ENCODE peak calls at places on chromosomes 16 and 17, in five cellular contexts. A is ovary, M is stomach, H is esophagus muscularis mucosa, O is tibial nerve. I is an unnamed sample.

GRCh38 chr17:19004601-19005441 is at the start of gene FAM83G:
- DNase-seq in M (peak), A (peak), H (no peak), O (peak), I (peak)

GRCh38 chr16:5467552-5467951 is 370.0 kb upstream of the EEF2KMT start:
- DNase-seq in A (no peak), M (no peak), H (no peak), O (no peak), I (no peak)

GRCh38 chr17:75856062-75856681 is 1.0 kb upstream of the WBP2 start:
- DNase-seq in M (peak), A (no peak), O (peak), H (no peak), I (no peak)

GRCh38 chr16:57126412-57126811 is 34.0 kb downstream of the CPNE2 start:
- DNase-seq in H (no peak), O (no peak), M (no peak), A (no peak), I (no peak)

GRCh38 chr17:302300-302698 is 50.3 kb downstream of the RPH3AL start:
- DNase-seq in H (no peak), O (no peak), M (peak), A (no peak), I (no peak)

GRCh38 chr16:88810166-88810867 is 1.4 kb downstream of the APRT start:
- DNase-seq in O (no peak), H (no peak), A (no peak), M (no peak), I (no peak)

GRCh38 chr16:381788-382717 is at the start of gene PGAP6:
- DNase-seq in O (peak), M (peak), A (peak), H (no peak), I (peak)

GRCh38 chr16:21222495-21223337 is 10.8 kb upstream of the ANKS4B start:
- DNase-seq in O (no peak), H (no peak), M (no peak), A (no peak), I (no peak)

GRCh38 chr17:53313746-53314145 is 509.0 kb upstream of the KIF2B start:
- DNase-seq in A (no peak), M (no peak), H (no peak), O (no peak), I (no peak)

GRCh38 chr16:74280448-74280847 is 16.2 kb upstream of the PSMD7 start:
- DNase-seq in H (no peak), O (no peak), A (no peak), M (no peak), I (no peak)

GRCh38 chr17:38922538-38923291 is 2.7 kb upstream of the LASP1NB start:
- DNase-seq in H (peak), M (peak), A (peak), O (peak), I (peak)

GRCh38 chr16:22419908-22420307 is 45.5 kb upstream of the CDR2 start:
- DNase-seq in A (no peak), M (no peak), O (no peak), H (no peak), I (no peak)

GRCh38 chr17:29625037-29625750 is 2.5 kb upstream of the CORO6 start:
- DNase-seq in H (no peak), M (no peak), A (no peak), O (no peak), I (no peak)

GRCh38 chr16:47574091-47575054 is 113.2 kb downstream of the PHKB start:
- DNase-seq in H (no peak), M (no peak), O (no peak), A (no peak), I (no peak)

GRCh38 chr17:27653572-27653971 is 22.6 kb downstream of the LGALS9 start:
- DNase-seq in H (no peak), O (no peak), M (no peak), A (no peak), I (no peak)

GRCh38 chr16:85209526-85210121 is 97.4 kb upstream of the CIBAR2 start:
- DNase-seq in O (no peak), H (no peak), A (peak), M (no peak), I (no peak)

GRCh38 chr17:63470116-63470515 is 6.7 kb upstream of the ACE start:
- DNase-seq in M (no peak), H (no peak), A (no peak), O (no peak), I (no peak)

GRCh38 chr17:34442387-34443111 is 79.5 kb upstream of the CCL1 start:
- DNase-seq in O (no peak), M (no peak), H (no peak), A (no peak), I (no peak)

GRCh38 chr17:34447406-34447805 is 84.4 kb upstream of the CCL1 start:
- DNase-seq in M (no peak), A (no peak), O (no peak), H (no peak), I (no peak)

GRCh38 chr17:34443832-34444469 is 80.9 kb upstream of the CCL1 start:
- DNase-seq in H (no peak), M (no peak), O (no peak), A (peak), I (no peak)

GRCh38 chr17:34445145-34445544 is 82.1 kb upstream of the CCL1 start:
- DNase-seq in O (no peak), A (no peak), H (no peak), M (no peak), I (no peak)
- TF ChIP-seq POLR2A in O (no peak), A (no peak), H (no peak), M (no peak), I (no peak)

GRCh38 chr17:59620518-59621259 is 994 bp downstream of the CLTC start:
- DNase-seq in A (peak), H (no peak), M (peak), O (peak), I (peak)

GRCh38 chr17:59617141-59617757 is 2.4 kb upstream of the CLTC start:
- DNase-seq in H (no peak), M (no peak), O (no peak), A (no peak), I (no peak)

GRCh38 chr17:59618894-59619312 is 792 bp upstream of the CLTC start:
- DNase-seq in O (peak), M (no peak), H (no peak), A (no peak), I (no peak)

GRCh38 chr17:59620064-59620359 is 317 bp downstream of the CLTC start:
- DNase-seq in M (no peak), H (no peak), A (no peak), O (no peak), I (no peak)

GRCh38 chr17:59619313-59620063 is at the start of gene CLTC:
- DNase-seq in A (peak), H (peak), O (peak), M (peak), I (peak)
- TF ChIP-seq POLR2A in A (peak), H (peak), O (peak), M (no peak), I (peak)

GRCh38 chr17:81931189-81931556 is 3.6 kb upstream of the MAFG start:
- DNase-seq in H (no peak), M (no peak), A (no peak), O (no peak), I (no peak)

GRCh38 chr17:81930142-81931125 is 2.9 kb upstream of the MAFG start:
- DNase-seq in O (no peak), A (peak), H (no peak), M (no peak), I (no peak)

GRCh38 chr17:81928497-81929252 is 1.1 kb upstream of the MAFG start:
- DNase-seq in O (no peak), M (no peak), A (no peak), H (no peak), I (no peak)

GRCh38 chr17:81927653-81928496 is at the start of gene MAFG:
- DNase-seq in H (peak), O (peak), M (peak), A (peak), I (peak)

DNA sequence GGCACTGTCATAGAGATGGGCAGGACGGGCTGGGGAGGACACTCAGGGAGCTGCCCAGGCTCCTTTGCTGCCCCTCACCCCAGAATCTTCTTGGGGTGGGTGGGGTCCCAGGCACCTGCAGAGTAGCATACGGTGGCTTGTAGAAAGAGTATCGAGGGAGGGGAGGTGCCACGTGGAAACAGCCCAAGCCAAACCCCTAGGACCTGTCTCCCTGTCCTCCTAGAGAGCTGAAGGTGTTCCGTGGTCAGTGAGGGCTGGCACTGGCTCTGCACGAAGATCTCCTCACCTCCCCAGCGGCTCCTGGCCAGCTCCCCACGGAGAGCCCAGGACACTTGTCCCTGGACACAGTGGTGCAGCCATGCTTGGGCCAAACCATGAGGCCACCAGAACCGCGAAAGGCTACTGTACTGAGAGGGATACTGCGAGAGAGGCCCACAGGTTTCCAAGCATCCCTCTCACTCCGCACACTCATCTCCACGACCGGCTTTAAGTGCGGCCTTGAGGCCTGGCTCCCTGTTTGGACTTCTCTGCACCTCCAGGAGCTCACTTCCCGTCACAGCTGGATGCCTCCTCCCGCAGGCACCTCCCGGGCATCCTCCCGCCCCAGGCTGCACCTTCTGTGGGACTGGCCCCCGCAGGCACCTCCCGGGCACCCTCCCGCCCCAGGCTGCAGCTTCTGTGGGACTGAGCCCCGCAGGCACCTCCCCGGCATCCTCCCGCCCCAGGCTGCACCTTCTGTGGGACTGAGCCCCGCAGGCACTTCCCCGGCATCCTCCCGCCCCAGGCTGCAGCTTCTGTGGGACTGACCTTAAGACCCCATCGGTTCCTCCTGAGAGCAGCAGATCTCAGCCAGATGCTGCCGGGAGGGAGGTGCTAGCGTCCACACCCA is 2.0 kb upstream of the MAFG start:
- DNase-seq in O (no peak), H (no peak), A (no peak), M (no peak), I (no peak)
- TF ChIP-seq POLR2A in O (no peak), H (no peak), A (no peak), M (no peak), I (no peak)

GRCh38 chr17:2266045-2266864 is 37.3 kb downstream of the SMG6 start:
- DNase-seq in H (no peak), O (no peak), M (peak), A (no peak), I (no peak)
- TF ChIP-seq POLR2A in H (no peak), O (no peak), M (no peak), A (no peak), I (no peak)

DNA sequence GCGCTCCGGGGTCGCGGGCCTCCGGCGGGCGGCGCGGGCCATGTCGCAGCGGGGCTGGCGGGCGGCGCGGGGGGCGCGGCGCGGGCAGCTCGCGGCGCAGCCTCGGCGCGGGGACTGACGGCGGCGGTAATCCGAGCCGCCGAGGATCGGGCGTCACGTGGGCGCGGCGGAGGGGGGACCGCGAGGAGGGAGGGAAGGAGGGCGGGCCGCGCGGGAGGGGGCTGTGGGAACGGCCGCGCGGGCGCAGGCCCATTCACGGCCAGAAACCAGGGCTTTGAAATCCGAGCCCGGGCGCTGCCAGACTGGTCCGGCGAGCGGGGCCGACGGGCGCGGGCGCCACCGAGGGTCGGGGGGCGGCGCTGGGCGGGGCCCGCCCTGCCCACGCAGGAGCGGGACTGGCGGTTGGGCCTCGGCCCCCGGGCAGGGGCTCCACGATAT is at the start of gene MTSS2:
- DNase-seq in A (peak), H (no peak), O (peak), M (peak), I (peak)
- TF ChIP-seq POLR2A in A (peak), H (no peak), O (peak), M (no peak), I (peak)

GRCh38 chr17:78380370-78380769 is 1.9 kb downstream of the PGS1 start:
- DNase-seq in M (no peak), O (no peak), A (no peak), H (no peak), I (no peak)

GRCh38 chr17:78384479-78385175 is 6.2 kb downstream of the PGS1 start:
- DNase-seq in O (no peak), H (no peak), A (no peak), M (no peak), I (no peak)

GRCh38 chr17:78383725-78384471 is 5.4 kb downstream of the PGS1 start:
- DNase-seq in M (peak), A (no peak), H (peak), O (peak), I (peak)

GRCh38 chr17:78379134-78379497 is 667 bp downstream of the PGS1 start:
- DNase-seq in O (no peak), A (no peak), M (no peak), H (no peak), I (no peak)

GRCh38 chr17:78381601-78382168 is 3.2 kb downstream of the PGS1 start:
- DNase-seq in H (no peak), A (no peak), O (no peak), M (no peak), I (no peak)
- TF ChIP-seq POLR2A in H (no peak), A (no peak), O (no peak), M (no peak), I (no peak)

DNA sequence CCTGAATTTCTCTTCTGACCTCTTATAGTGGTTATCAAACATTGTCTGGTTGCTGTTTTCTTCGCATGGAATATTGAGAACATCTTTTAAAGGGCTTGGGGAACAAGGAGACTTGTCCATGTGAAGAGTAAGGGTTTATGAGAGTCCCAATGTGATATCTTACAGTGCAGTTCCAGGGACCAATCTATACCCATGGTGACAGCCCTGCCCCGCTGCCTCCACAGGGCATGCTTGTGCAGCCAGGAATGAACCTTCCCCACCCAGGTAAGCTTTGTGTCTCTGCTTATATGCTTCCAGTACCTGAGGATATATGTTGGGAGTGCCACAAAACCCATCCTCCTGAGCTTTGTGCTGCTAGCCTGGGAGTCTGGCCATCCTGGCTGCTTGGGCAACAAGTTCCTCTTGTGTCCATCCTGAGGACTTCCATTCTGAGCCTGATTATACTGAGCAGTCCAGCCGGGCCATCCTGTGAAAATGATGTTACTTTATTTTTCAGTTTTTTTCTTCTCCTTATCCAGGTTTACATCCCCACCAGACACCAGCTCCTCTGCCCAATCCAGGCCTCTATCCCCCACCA is 9.5 kb upstream of the RAPGEFL1 start:
- DNase-seq in O (no peak), H (no peak), A (no peak), M (no peak), I (no peak)
- TF ChIP-seq POLR2A in O (no peak), H (no peak), A (no peak), M (no peak), I (no peak)

GRCh38 chr17:17848311-17848710 is 11.5 kb upstream of the SREBF1 start:
- DNase-seq in A (no peak), O (no peak), M (no peak), H (no peak), I (no peak)

GRCh38 chr17:17849147-17849820 is 12.5 kb upstream of the SREBF1 start:
- DNase-seq in H (no peak), M (peak), O (peak), A (peak), I (peak)

GRCh38 chr17:17851603-17852002 is 14.8 kb upstream of the SREBF1 start:
- DNase-seq in O (no peak), H (no peak), A (no peak), M (no peak), I (no peak)

GRCh38 chr17:17851101-17851500 is 14.3 kb upstream of the SREBF1 start:
- DNase-seq in O (no peak), A (no peak), M (no peak), H (no peak), I (no peak)

GRCh38 chr17:17849863-17850373 is 13.1 kb upstream of the SREBF1 start:
- DNase-seq in A (peak), H (no peak), O (peak), M (peak), I (peak)
- TF ChIP-seq POLR2A in A (peak), H (no peak), O (no peak), M (no peak), I (no peak)

GRCh38 chr16:86522639-86523038 is 12.3 kb downstream of the FOXF1 start:
- DNase-seq in M (no peak), H (no peak), A (no peak), O (no peak), I (no peak)

GRCh38 chr16:86521236-86522197 is 11.2 kb downstream of the FOXF1 start:
- DNase-seq in H (no peak), A (no peak), M (no peak), O (no peak), I (no peak)

GRCh38 chr16:86519649-86520316 is 9.5 kb downstream of the FOXF1 start:
- DNase-seq in H (no peak), O (peak), A (peak), M (peak), I (peak)

GRCh38 chr16:86519007-86519648 is 8.8 kb downstream of the FOXF1 start:
- DNase-seq in A (no peak), M (no peak), H (no peak), O (no peak), I (no peak)

DNA sequence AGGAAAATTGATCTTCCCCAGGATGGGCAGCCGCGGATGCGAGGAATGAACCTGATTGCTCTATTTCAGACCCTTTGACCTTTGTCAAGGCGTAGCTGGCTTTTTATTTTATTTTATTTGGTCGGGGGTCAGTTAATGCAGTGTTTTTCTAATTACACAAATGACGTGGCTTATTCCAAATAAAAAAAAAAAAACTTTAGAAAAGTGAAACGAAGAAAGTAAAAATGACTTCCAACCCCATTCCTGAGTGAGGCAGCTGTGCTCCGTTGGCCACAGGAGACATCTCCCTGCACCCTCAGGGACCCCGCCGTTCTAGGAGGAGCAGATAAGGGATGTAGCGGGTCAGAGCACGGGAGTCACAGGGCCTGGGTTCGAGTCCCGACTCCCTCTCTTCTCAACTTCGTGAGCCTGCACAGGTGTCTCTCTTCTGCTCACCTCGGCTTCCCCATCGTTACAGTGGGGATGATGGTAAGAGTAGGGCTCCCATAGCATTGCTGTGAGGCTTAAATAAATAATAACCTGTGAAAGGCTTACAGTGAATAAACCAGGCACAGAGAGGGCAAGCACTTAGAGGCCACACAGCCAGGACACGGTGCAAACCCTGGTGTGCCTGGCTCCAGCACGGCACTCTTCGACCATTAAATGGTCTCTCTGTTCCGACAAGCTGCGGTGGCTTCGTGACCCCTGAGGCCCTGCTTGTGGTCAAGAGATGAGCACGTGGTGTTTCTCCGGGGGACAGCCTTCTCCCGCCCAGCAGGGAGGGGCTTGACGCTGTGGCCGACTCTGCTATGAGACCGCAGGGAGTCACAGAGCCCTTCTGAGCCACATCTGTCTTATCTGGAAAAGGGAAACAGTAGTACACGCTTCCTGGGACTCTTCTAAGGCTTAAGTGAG is 10.2 kb downstream of the FOXF1 start:
- DNase-seq in O (no peak), H (no peak), M (no peak), A (no peak), I (no peak)
- TF ChIP-seq POLR2A in O (no peak), H (no peak), M (no peak), A (no peak), I (no peak)

GRCh38 chr16:71590584-71590983 is 13.7 kb upstream of the TAT start:
- DNase-seq in O (no peak), A (no peak), M (no peak), H (no peak), I (no peak)
- TF ChIP-seq POLR2A in O (no peak), A (no peak), M (no peak), H (no peak), I (no peak)

I was measured in uterus.